ENCODE peak calls at places on chromosomes 5 and 9, in eight cellular contexts. D is activated CD4-positive, alpha-beta T cell treated with anti-CD3 and anti-CD28 coated beads, Interleukin-2, amount 50 U/mL, for 24 hours; H is H54; Q is astrocyte; J is A172; T is HTR-8/SVneo; N is psoas muscle; W is A549. F is an unnamed sample.
A peak's percentile ranks its signal among the peaks of the same experiment; 100 is the strongest.

GRCh38 chr5:82356808-82357671 is 78.9 kb upstream of the RPS23 start:
- DNase-seq in T (peak; percentile 57), N (peak; percentile 85), Q (peak; percentile 100), W (peak; percentile 85), H (peak; percentile 79), D (peak; percentile 29), J (peak; percentile 98), F (peak; percentile 99)

GRCh38 chr5:35938518-35939227 is at the start of gene CAPSL:
- DNase-seq in Q (peak; percentile 68), W (peak; percentile 42), N (no peak), T (peak; percentile 65), D (no peak), J (peak; percentile 55), H (no peak), F (no peak)

GRCh38 chr5:178839319-178839704 is 20.4 kb upstream of the ZNF354B start:
- DNase-seq in T (peak; percentile 10), N (peak; percentile 34), Q (no peak), H (no peak), J (no peak), W (peak; percentile 20), D (peak; percentile 6), F (no peak)

GRCh38 chr5:159712672-159713071 is 203.6 kb upstream of the ADRA1B start:
- DNase-seq in N (no peak), J (no peak), Q (peak; percentile 16), D (no peak), W (no peak), T (no peak), H (no peak), F (no peak)

GRCh38 chr9:122122903-122123632 is 30.0 kb upstream of the TTLL11 start:
- DNase-seq in H (peak; percentile 98), Q (peak; percentile 17), D (peak; percentile 67), T (peak; percentile 60), W (peak; percentile 73), J (peak; percentile 69), N (peak; percentile 69), F (peak; percentile 35)

GRCh38 chr9:83281306-83282255 is 218.6 kb upstream of the RASEF start:
- DNase-seq in N (peak; percentile 33), T (no peak), W (peak; percentile 23), J (peak; percentile 82), Q (peak; percentile 76), H (no peak), D (no peak), F (no peak)

GRCh38 chr9:69044226-69045219 is 9.0 kb downstream of the FXN start:
- DNase-seq in T (peak; percentile 51), D (no peak), N (no peak), H (peak; percentile 37), W (no peak), J (peak; percentile 63), Q (peak; percentile 45), F (peak; percentile 46)

GRCh38 chr9:33162721-33163311 is 4.3 kb downstream of the B4GALT1 start:
- DNase-seq in J (no peak), W (peak; percentile 89), Q (peak; percentile 54), N (peak; percentile 63), T (no peak), H (no peak), D (no peak), F (no peak)

GRCh38 chr5:166032601-166033000 is 2258.8 kb upstream of the WWC1 start:
- DNase-seq in H (no peak), N (no peak), Q (no peak), T (no peak), W (no peak), D (no peak), J (no peak), F (no peak)

F was measured in NCI-H226.